ENCODE peak calls at places on chromosomes 2 and 18, in four cellular contexts. E is mesenchymal stem cell; P is effector CD4-positive, alpha-beta T cell; R is cardiac septum. Z is an unnamed sample.

GRCh38 chr2:201649442-201649841 is 6.1 kb upstream of the TMEM237 start:
- DNase-seq in R (no peak), P (no peak), E (no peak), Z (no peak)

GRCh38 chr18:63336366-63337099 is 17.0 kb upstream of the BCL2 start:
- DNase-seq in P (no peak), R (no peak), E (peak), Z (no peak)

GRCh38 chr2:10879624-10880585 is 31.8 kb upstream of the KCNF1 start:
- DNase-seq in E (no peak), R (no peak), P (no peak), Z (no peak)

GRCh38 chr18:49722472-49722871 is 90.9 kb downstream of the ACAA2 start:
- DNase-seq in R (no peak), P (no peak), E (no peak), Z (no peak)

GRCh38 chr2:196123679-196124373 is 47.6 kb downstream of the STK17B start:
- DNase-seq in E (peak), R (no peak), P (no peak), Z (no peak)

GRCh38 chr18:24530630-24531111 is 70.2 kb downstream of the HRH4 start:
- DNase-seq in P (no peak), E (peak), R (no peak), Z (no peak)

GRCh38 chr2:23096905-23097602 is 287.9 kb upstream of the KLHL29 start:
- DNase-seq in E (no peak), R (no peak), P (no peak), Z (no peak)

GRCh38 chr2:8090748-8091700 is 590.8 kb upstream of the ID2 start:
- DNase-seq in P (no peak), R (no peak), E (peak), Z (no peak)

GRCh38 chr18:40159141-40160017 is 1795.7 kb upstream of the PIK3C3 start:
- DNase-seq in R (no peak), E (peak), P (no peak), Z (no peak)

GRCh38 chr18:7565677-7566076 is 1.4 kb upstream of the PTPRM start:
- DNase-seq in R (no peak), E (no peak), P (no peak), Z (no peak)

GRCh38 chr2:43279317-43279840 is 53.0 kb upstream of the ZFP36L2 start:
- DNase-seq in R (no peak), P (no peak), E (no peak), Z (no peak)

GRCh38 chr2:25286025-25286400 is 55.7 kb downstream of the DNMT3A start:
- DNase-seq in R (no peak), P (peak), E (no peak), Z (no peak)

GRCh38 chr2:36423172-36423571 is 67.6 kb downstream of the CRIM1 start:
- DNase-seq in R (no peak), E (no peak), P (no peak), Z (no peak)

GRCh38 chr2:191631754-191632153 is 46.2 kb upstream of the NABP1 start:
- DNase-seq in R (no peak), P (no peak), E (peak), Z (no peak)

GRCh38 chr18:46247938-46248337 is 143.8 kb downstream of the HAUS1 start:
- DNase-seq in P (no peak), E (no peak), R (no peak), Z (no peak)

GRCh38 chr2:182072861-182073260 is 87.2 kb downstream of the PPP1R1C start:
- DNase-seq in E (peak), P (no peak), R (peak), Z (no peak)

GRCh38 chr2:16124881-16125613 is 184.7 kb downstream of the MYCN start:
- DNase-seq in E (no peak), P (no peak), R (no peak), Z (no peak)

GRCh38 chr2:118861741-118862140 is 14.3 kb upstream of the EN1 start:
- DNase-seq in R (no peak), E (no peak), P (no peak), Z (no peak)

GRCh38 chr2:76120176-76120575 is 409.5 kb upstream of the GCFC2 start:
- DNase-seq in E (no peak), P (no peak), R (no peak), Z (no peak)

GRCh38 chr2:150729495-150729955 is 242.1 kb upstream of the RND3 start:
- DNase-seq in R (no peak), E (no peak), P (no peak), Z (no peak)

GRCh38 chr2:60818272-60818671 is 62.2 kb downstream of the PAPOLG start:
- DNase-seq in P (peak), E (peak), R (no peak), Z (no peak)

GRCh38 chr18:60053747-60054304 is 154.0 kb downstream of the PMAIP1 start:
- DNase-seq in R (no peak), P (no peak), E (peak), Z (no peak)

GRCh38 chr2:208265371-208265806 is 666 bp upstream of the PIKFYVE start:
- DNase-seq in E (no peak), R (no peak), P (peak), Z (no peak)

GRCh38 chr2:239477606-239478005 is 76.8 kb upstream of the HDAC4 start:
- DNase-seq in R (no peak), E (no peak), P (no peak), Z (no peak)

GRCh38 chr18:62187543-62188378 is 706 bp downstream of the RELCH start:
- DNase-seq in E (peak), R (no peak), P (peak), Z (no peak)

GRCh38 chr18:75132931-75133525 is 75.9 kb downstream of the PTGR3 start:
- DNase-seq in R (peak), E (no peak), P (no peak), Z (peak)

Z was measured in mesenteric fat pad.